ENCODE peak calls at places on chromosomes 1 and 21, in four cellular contexts. C, R, Y and V are unnamed samples.

GRCh38 chr1:228989992-228990827 is 254.9 kb downstream of the RHOU start:
- DNase-seq in C (peak; percentile 46), R (no peak), Y (no peak), V (no peak)

GRCh38 chr1:40823971-40824370 is 38.2 kb downstream of the CITED4 start:
- DNase-seq in C (no peak), R (no peak), Y (no peak), V (no peak)

GRCh38 chr1:51464828-51465227 is 54.2 kb downstream of the EPS15 start:
- DNase-seq in C (no peak), R (no peak), Y (no peak), V (no peak)

GRCh38 chr21:32155226-32155625 is 123.6 kb downstream of the MIS18A start:
- DNase-seq in C (peak; percentile 57), R (no peak), Y (no peak), V (no peak)

GRCh38 chr1:116374340-116375164 is 1.5 kb downstream of the ATP1A1 start:
- DNase-seq in C (no peak), R (no peak), Y (no peak), V (no peak)

GRCh38 chr1:90851711-90852050 is 134.6 kb upstream of the BARHL2 start:
- DNase-seq in C (no peak), R (no peak), Y (no peak), V (no peak)

GRCh38 chr1:86409416-86410021 is 13.4 kb upstream of the ODF2L start:
- DNase-seq in C (no peak), R (no peak), Y (peak; percentile 59), V (no peak)

GRCh38 chr21:26954591-26955214 is 12.2 kb downstream of the ADAMTS5 start:
- DNase-seq in C (no peak), R (no peak), Y (no peak), V (no peak)

GRCh38 chr21:14942801-14943490 is 121.9 kb downstream of the NRIP1 start:
- DNase-seq in C (no peak), R (no peak), Y (no peak), V (no peak)

GRCh38 chr1:25675729-25676476 is 59.3 kb downstream of the MAN1C1 start:
- DNase-seq in C (no peak), R (peak; percentile 63), Y (no peak), V (peak; percentile 70)

GRCh38 chr1:3923378-3924185 is 23.5 kb upstream of the C1orf174 start:
- DNase-seq in C (no peak), R (no peak), Y (no peak), V (no peak)

GRCh38 chr1:173410794-173411236 is 66.3 kb upstream of the PRDX6 start:
- DNase-seq in C (no peak), R (no peak), Y (no peak), V (no peak)

GRCh38 chr1:88098881-88099280 is 585.2 kb upstream of the PKN2 start:
- DNase-seq in C (no peak), R (no peak), Y (no peak), V (no peak)

GRCh38 chr1:88104886-88105285 is 579.2 kb upstream of the PKN2 start:
- DNase-seq in C (no peak), R (no peak), Y (no peak), V (no peak)

DNA sequence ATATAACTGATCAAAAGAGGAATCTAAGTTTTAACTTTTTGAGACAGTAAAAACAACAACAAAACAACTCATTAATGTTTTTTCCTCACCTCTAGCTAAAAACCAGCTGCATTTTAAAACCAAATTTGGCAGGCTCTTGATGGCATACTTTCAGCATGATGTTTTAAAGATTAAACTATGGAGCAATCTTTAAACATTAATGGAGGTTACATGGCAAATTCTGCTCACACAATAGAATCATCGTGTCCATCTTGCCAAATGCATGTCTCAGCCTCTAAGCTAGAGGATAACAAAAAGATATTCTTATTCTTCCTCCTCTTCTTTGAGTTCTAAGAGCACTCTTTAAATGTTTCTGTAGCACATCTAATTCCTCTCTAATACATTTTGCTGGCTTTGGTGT is 579.8 kb upstream of the PKN2 start:
- DNase-seq in C (no peak), R (no peak), Y (no peak), V (no peak)
- TF ChIP-seq TAF1 in C (no peak), R (no peak), Y (no peak), V (no peak)

GRCh38 chr21:43827015-43827611 is 37.7 kb downstream of the RRP1 start:
- DNase-seq in C (no peak), R (no peak), Y (no peak), V (no peak)
- TF ChIP-seq POLR2AphosphoS5 in C (no peak), R (no peak), Y (no peak), V (no peak)

GRCh38 chr21:33286600-33287456 is 20.7 kb downstream of the IL10RB start:
- DNase-seq in C (no peak), R (no peak), Y (no peak), V (no peak)
- TF ChIP-seq TAF1 in C (no peak), R (no peak), Y (no peak), V (no peak)

GRCh38 chr1:17423781-17424245 is 15.7 kb downstream of the RCC2 start:
- DNase-seq in C (no peak), R (no peak), Y (no peak), V (no peak)
- TF ChIP-seq POLR2AphosphoS5 in C (no peak), R (no peak), Y (no peak), V (no peak)